ENCODE peak calls at places on chromosomes 13 and 19, in seven cellular contexts. One of them, this sample, is unnamed.

GRCh38 chr19:33279430-33280350 is 22.6 kb downstream of the CEBPA start:
- DNase-seq in cardiac fibroblast: no peak
- DNase-seq in hepatocyte: peak; percentile 44
- DNase-seq in tibial artery: no peak
- DNase-seq in CD8-positive, alpha-beta memory T cell: no peak
- DNase-seq in brain microvascular endothelial cell: no peak
- DNase-seq in fibroblast of mammary gland: no peak
- DNase-seq in this sample: no peak

GRCh38 chr13:93700115-93700514 is 473.5 kb downstream of the GPC6 start:
- DNase-seq in cardiac fibroblast: no peak
- DNase-seq in hepatocyte: no peak
- DNase-seq in tibial artery: no peak
- DNase-seq in CD8-positive, alpha-beta memory T cell: no peak
- DNase-seq in brain microvascular endothelial cell: peak; percentile 44
- DNase-seq in fibroblast of mammary gland: peak; percentile 54
- DNase-seq in this sample: peak; percentile 56

GRCh38 chr13:113959198-113959597 is 14.7 kb downstream of the C13orf46 start:
- DNase-seq in cardiac fibroblast: no peak
- DNase-seq in hepatocyte: no peak
- DNase-seq in tibial artery: no peak
- DNase-seq in CD8-positive, alpha-beta memory T cell: no peak
- DNase-seq in brain microvascular endothelial cell: no peak
- DNase-seq in fibroblast of mammary gland: peak; percentile 23
- DNase-seq in this sample: no peak

GRCh38 chr19:18644144-18645034 is 7.6 kb downstream of the KLHL26 start:
- DNase-seq in cardiac fibroblast: no peak
- DNase-seq in hepatocyte: no peak
- DNase-seq in tibial artery: peak; percentile 85
- DNase-seq in CD8-positive, alpha-beta memory T cell: no peak
- DNase-seq in brain microvascular endothelial cell: no peak
- DNase-seq in fibroblast of mammary gland: peak; percentile 45
- DNase-seq in this sample: no peak

GRCh38 chr19:16303755-16304154 is 20.9 kb upstream of the KLF2 start:
- DNase-seq in cardiac fibroblast: peak; percentile 81
- DNase-seq in hepatocyte: no peak
- DNase-seq in tibial artery: no peak
- DNase-seq in CD8-positive, alpha-beta memory T cell: no peak
- DNase-seq in brain microvascular endothelial cell: no peak
- DNase-seq in fibroblast of mammary gland: no peak
- DNase-seq in this sample: no peak

GRCh38 chr13:110521946-110522345 is 39.6 kb downstream of the RAB20 start:
- DNase-seq in cardiac fibroblast: peak; percentile 58
- DNase-seq in hepatocyte: no peak
- DNase-seq in tibial artery: peak; percentile 67
- DNase-seq in CD8-positive, alpha-beta memory T cell: no peak
- DNase-seq in brain microvascular endothelial cell: no peak
- DNase-seq in fibroblast of mammary gland: peak; percentile 44
- DNase-seq in this sample: no peak

GRCh38 chr19:7970716-7971448 is 27.4 kb upstream of the TIMM44 start:
- DNase-seq in cardiac fibroblast: peak; percentile 49
- DNase-seq in hepatocyte: peak; percentile 66
- DNase-seq in tibial artery: no peak
- DNase-seq in CD8-positive, alpha-beta memory T cell: no peak
- DNase-seq in brain microvascular endothelial cell: peak; percentile 20
- DNase-seq in fibroblast of mammary gland: peak; percentile 52
- DNase-seq in this sample: peak; percentile 22

GRCh38 chr19:1433119-1434039 is 4.8 kb upstream of the RPS15 start:
- DNase-seq in cardiac fibroblast: no peak
- DNase-seq in hepatocyte: no peak
- DNase-seq in tibial artery: no peak
- DNase-seq in CD8-positive, alpha-beta memory T cell: no peak
- DNase-seq in brain microvascular endothelial cell: no peak
- DNase-seq in fibroblast of mammary gland: no peak
- DNase-seq in this sample: no peak

GRCh38 chr19:44021221-44021620 is 4.0 kb upstream of the ZNF222 start:
- DNase-seq in cardiac fibroblast: no peak
- DNase-seq in hepatocyte: no peak
- DNase-seq in tibial artery: no peak
- DNase-seq in CD8-positive, alpha-beta memory T cell: no peak
- DNase-seq in brain microvascular endothelial cell: no peak
- DNase-seq in fibroblast of mammary gland: no peak
- DNase-seq in this sample: no peak

GRCh38 chr19:11197291-11198174 is at the start of gene KANK2:
- DNase-seq in cardiac fibroblast: peak; percentile 85
- DNase-seq in hepatocyte: peak; percentile 94
- DNase-seq in tibial artery: peak; percentile 92
- DNase-seq in CD8-positive, alpha-beta memory T cell: peak; percentile 67
- DNase-seq in brain microvascular endothelial cell: peak; percentile 33
- DNase-seq in fibroblast of mammary gland: peak; percentile 52
- DNase-seq in this sample: peak; percentile 66

GRCh38 chr19:45074744-45075143 is 1.5 kb downstream of the ZNF296 start:
- DNase-seq in cardiac fibroblast: no peak
- DNase-seq in hepatocyte: no peak
- DNase-seq in tibial artery: no peak
- DNase-seq in CD8-positive, alpha-beta memory T cell: no peak
- DNase-seq in brain microvascular endothelial cell: no peak
- DNase-seq in fibroblast of mammary gland: no peak
- DNase-seq in this sample: no peak

GRCh38 chr19:53647792-53648191 is 16.0 kb downstream of the DPRX start:
- DNase-seq in cardiac fibroblast: no peak
- DNase-seq in hepatocyte: no peak
- DNase-seq in tibial artery: no peak
- DNase-seq in CD8-positive, alpha-beta memory T cell: no peak
- DNase-seq in brain microvascular endothelial cell: no peak
- DNase-seq in fibroblast of mammary gland: no peak
- DNase-seq in this sample: no peak
- H3K4me3 ChIP-seq in cardiac fibroblast: no peak overlapping the region
- H3K4me3 ChIP-seq in hepatocyte: no peak overlapping the region
- H3K4me3 ChIP-seq in tibial artery: no peak overlapping the region
- H3K4me3 ChIP-seq in CD8-positive, alpha-beta memory T cell: no peak overlapping the region
- H3K4me3 ChIP-seq in brain microvascular endothelial cell: no peak overlapping the region
- H3K4me3 ChIP-seq in fibroblast of mammary gland: no peak overlapping the region
- H3K4me3 ChIP-seq in this sample: no peak overlapping the region

DNA sequence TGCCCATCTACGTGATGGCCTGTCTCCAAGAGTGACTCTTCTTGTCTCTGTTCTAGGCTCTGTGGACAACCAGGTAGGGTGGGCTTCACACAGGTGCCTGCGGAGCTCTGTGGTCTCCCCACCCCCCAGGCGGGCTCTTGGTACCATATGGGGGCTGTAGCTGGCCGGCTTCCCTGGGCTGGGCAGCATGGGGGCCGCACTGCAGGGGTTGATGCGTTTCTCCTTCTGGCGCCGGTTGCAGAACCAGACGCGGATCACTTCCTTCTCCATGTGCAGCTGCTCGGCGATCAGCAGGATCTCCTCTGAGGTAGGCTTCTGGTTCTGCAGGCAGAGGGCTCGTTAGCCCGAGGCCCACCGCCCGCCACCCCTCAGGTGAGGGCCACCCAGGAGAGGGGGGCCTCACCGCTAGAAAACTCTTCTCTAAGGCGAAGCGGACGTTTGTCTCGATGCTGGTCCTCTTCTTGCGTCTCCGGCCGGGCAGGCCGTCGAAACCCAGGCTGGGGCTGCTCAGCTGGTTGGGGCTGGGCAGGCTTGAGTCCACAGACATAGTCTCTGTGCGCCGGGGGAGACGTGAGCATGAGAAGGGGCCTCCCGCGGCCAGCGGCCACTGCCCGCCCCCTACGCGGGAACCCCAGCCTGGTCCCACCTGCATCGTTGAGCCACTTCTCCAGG is 19.3 kb downstream of the ZNF574 start:
- DNase-seq in cardiac fibroblast: no peak
- DNase-seq in hepatocyte: no peak
- DNase-seq in tibial artery: no peak
- DNase-seq in CD8-positive, alpha-beta memory T cell: no peak
- DNase-seq in brain microvascular endothelial cell: no peak
- DNase-seq in fibroblast of mammary gland: no peak
- DNase-seq in this sample: no peak
- H3K4me3 ChIP-seq in cardiac fibroblast: no peak overlapping the region
- H3K4me3 ChIP-seq in hepatocyte: no peak overlapping the region
- H3K4me3 ChIP-seq in tibial artery: no peak overlapping the region
- H3K4me3 ChIP-seq in CD8-positive, alpha-beta memory T cell: no peak overlapping the region
- H3K4me3 ChIP-seq in brain microvascular endothelial cell: no peak overlapping the region
- H3K4me3 ChIP-seq in fibroblast of mammary gland: no peak overlapping the region
- H3K4me3 ChIP-seq in this sample: no peak overlapping the region

DNA sequence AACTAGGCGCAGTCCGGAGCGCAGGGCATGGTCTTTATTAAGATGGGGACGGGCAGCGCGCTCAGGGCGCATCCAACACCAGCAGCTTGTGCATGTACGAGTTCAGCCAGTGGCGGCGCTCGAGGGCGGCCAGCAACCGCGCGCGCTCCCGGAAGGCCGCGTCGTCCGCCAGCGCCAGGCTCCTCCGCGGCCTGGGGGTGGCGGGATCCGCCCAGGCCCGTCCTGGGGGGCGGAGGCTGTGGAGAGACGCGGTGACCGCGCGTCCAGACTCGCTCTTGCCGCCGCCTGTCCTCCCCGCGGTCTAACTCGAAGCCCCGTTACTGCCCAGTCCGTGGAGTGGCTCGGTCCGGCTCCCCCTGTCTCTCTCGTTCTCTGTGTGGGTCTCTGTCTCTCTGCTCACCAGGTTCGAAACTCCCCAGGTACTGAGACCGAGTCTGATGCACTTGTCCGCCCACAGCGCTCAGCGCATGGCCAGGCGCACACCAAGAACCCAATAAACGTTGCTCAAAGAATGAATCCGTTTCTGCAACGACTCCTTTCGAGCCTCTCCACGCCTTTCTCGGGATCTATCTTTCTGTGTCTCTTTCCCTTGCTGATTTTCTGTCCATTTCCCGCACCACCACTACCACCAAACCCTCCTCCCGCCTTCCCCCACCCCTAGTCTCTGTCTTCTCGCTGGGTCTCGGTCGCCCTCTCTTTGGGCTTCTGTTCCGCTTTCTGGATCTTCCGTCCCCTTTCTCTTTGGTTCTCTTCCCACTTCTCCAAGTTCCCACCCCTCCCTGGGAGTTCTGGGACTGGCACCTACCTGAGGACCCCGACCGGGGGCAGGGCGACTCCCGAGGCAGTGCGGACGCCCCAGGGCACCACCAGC is 599 bp downstream of the PTH2 start:
- DNase-seq in cardiac fibroblast: no peak
- DNase-seq in hepatocyte: peak; percentile 41
- DNase-seq in tibial artery: no peak
- DNase-seq in CD8-positive, alpha-beta memory T cell: peak; percentile 41
- DNase-seq in brain microvascular endothelial cell: no peak
- DNase-seq in fibroblast of mammary gland: peak; percentile 39
- DNase-seq in this sample: no peak
- H3K4me3 ChIP-seq in cardiac fibroblast: no peak overlapping the region
- H3K4me3 ChIP-seq in hepatocyte: no peak overlapping the region
- H3K4me3 ChIP-seq in tibial artery: no peak overlapping the region
- H3K4me3 ChIP-seq in CD8-positive, alpha-beta memory T cell: peak overlapping the region; percentile 53
- H3K4me3 ChIP-seq in brain microvascular endothelial cell: no peak overlapping the region
- H3K4me3 ChIP-seq in fibroblast of mammary gland: no peak overlapping the region
- H3K4me3 ChIP-seq in this sample: no peak overlapping the region

DNA sequence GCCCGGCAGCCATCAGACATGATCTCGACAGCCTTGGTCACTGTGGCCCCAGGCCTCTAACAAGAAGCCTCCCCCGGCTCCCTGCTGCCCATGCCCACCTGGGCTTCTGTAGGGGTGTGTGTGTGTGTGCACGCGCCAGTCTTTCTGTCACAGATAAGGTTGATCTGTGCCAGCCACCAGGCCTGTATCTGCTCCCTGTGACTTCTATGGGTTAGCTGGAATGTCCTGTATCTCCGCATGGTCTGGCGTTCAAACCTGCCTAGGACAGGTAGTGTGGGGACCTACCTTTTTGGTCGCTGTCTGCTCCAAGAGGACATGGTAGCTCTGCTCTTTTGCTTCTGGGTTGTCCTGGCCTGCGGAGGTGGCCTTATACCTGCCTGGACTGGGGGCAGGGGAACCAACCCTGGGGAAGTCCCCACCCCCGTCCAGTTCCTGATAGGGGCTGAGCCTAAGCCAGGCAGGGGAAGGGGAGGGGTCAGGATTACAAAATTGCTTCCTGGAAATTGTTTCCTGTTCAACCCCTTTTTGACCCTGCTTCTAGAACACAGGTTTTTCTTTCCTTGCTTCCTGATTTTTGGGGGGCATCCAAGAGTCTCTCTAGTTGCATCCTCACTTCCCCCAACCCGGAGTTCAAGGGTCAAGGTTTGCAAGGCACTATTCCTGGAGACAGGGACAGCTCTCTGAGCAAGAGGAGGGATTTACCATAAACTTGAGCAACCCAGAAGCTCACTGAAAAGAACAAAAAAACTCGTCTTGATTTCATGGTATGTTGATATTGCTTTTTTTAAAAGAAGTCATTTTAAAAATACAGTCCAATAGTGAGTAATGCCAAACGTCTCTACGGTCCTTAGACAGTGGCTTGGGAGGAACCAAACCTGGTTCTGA is at the start of gene LRG1:
- DNase-seq in cardiac fibroblast: peak; percentile 92
- DNase-seq in hepatocyte: peak; percentile 73
- DNase-seq in tibial artery: no peak
- DNase-seq in CD8-positive, alpha-beta memory T cell: no peak
- DNase-seq in brain microvascular endothelial cell: no peak
- DNase-seq in fibroblast of mammary gland: no peak
- DNase-seq in this sample: no peak
- H3K4me3 ChIP-seq in cardiac fibroblast: no peak within 1 kb of the TSS
- H3K4me3 ChIP-seq in hepatocyte: no peak within 1 kb of the TSS
- H3K4me3 ChIP-seq in tibial artery: no peak within 1 kb of the TSS
- H3K4me3 ChIP-seq in CD8-positive, alpha-beta memory T cell: no peak within 1 kb of the TSS
- H3K4me3 ChIP-seq in brain microvascular endothelial cell: no peak within 1 kb of the TSS
- H3K4me3 ChIP-seq in fibroblast of mammary gland: no peak within 1 kb of the TSS
- H3K4me3 ChIP-seq in this sample: no peak within 1 kb of the TSS

GRCh38 chr19:40253611-40254092 is 27.2 kb upstream of the CCNP start:
- DNase-seq in cardiac fibroblast: no peak
- DNase-seq in hepatocyte: no peak
- DNase-seq in tibial artery: no peak
- DNase-seq in CD8-positive, alpha-beta memory T cell: no peak
- DNase-seq in brain microvascular endothelial cell: no peak
- DNase-seq in fibroblast of mammary gland: no peak
- DNase-seq in this sample: no peak

GRCh38 chr19:40255619-40256166 is 29.2 kb upstream of the CCNP start:
- DNase-seq in cardiac fibroblast: no peak
- DNase-seq in hepatocyte: no peak
- DNase-seq in tibial artery: no peak
- DNase-seq in CD8-positive, alpha-beta memory T cell: no peak
- DNase-seq in brain microvascular endothelial cell: no peak
- DNase-seq in fibroblast of mammary gland: no peak
- DNase-seq in this sample: no peak

GRCh38 chr19:40256511-40256910 is 28.6 kb downstream of the AKT2 start:
- DNase-seq in cardiac fibroblast: no peak
- DNase-seq in hepatocyte: no peak
- DNase-seq in tibial artery: no peak
- DNase-seq in CD8-positive, alpha-beta memory T cell: no peak
- DNase-seq in brain microvascular endothelial cell: no peak
- DNase-seq in fibroblast of mammary gland: no peak
- DNase-seq in this sample: no peak

GRCh38 chr19:40254714-40255418 is 28.4 kb upstream of the CCNP start:
- DNase-seq in cardiac fibroblast: no peak
- DNase-seq in hepatocyte: no peak
- DNase-seq in tibial artery: no peak
- DNase-seq in CD8-positive, alpha-beta memory T cell: no peak
- DNase-seq in brain microvascular endothelial cell: no peak
- DNase-seq in fibroblast of mammary gland: no peak
- DNase-seq in this sample: no peak

DNA sequence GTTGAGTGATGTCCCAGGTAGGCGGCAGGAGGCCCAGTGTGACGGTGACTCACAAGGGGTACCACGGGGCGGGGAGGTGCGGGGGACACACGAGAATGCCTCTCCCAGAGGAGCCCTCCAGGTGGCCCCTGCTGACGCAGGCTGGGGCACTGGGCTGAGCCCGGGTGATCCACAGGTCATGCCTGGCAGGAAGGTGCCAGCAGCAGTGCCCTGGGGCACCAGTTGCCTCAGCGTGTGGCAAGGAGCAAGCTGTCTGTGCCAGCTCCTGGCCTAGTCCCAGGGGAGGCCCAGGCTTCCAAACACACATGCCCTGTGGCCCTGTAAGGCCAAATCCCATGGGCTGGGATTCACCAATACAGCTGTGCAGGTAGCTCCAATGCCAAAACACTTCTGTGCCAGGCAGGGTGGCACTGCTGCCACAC is 28.0 kb downstream of the AKT2 start:
- DNase-seq in cardiac fibroblast: no peak
- DNase-seq in hepatocyte: no peak
- DNase-seq in tibial artery: no peak
- DNase-seq in CD8-positive, alpha-beta memory T cell: no peak
- DNase-seq in brain microvascular endothelial cell: no peak
- DNase-seq in fibroblast of mammary gland: no peak
- DNase-seq in this sample: no peak
- H3K4me3 ChIP-seq in cardiac fibroblast: no peak overlapping the region
- H3K4me3 ChIP-seq in hepatocyte: no peak overlapping the region
- H3K4me3 ChIP-seq in tibial artery: no peak overlapping the region
- H3K4me3 ChIP-seq in CD8-positive, alpha-beta memory T cell: no peak overlapping the region
- H3K4me3 ChIP-seq in brain microvascular endothelial cell: no peak overlapping the region
- H3K4me3 ChIP-seq in fibroblast of mammary gland: no peak overlapping the region
- H3K4me3 ChIP-seq in this sample: no peak overlapping the region

This sample was measured in astrocyte of the spinal cord.